ENCODE peak calls at places on chromosome 9, in four cellular contexts. U, M, R and W are unnamed samples.

GRCh38 chr9:4315582-4316215 is 15.8 kb upstream of the GLIS3 start:
- DNase-seq in U (peak; percentile 76), M (peak; percentile 56), R (peak; percentile 77), W (peak; percentile 89)

GRCh38 chr9:86902606-86903460 is 44.5 kb downstream of the GAS1 start:
- DNase-seq in U (peak; percentile 26), M (no peak), R (no peak), W (no peak)

GRCh38 chr9:97470076-97470475 is 31.4 kb upstream of the TMOD1 start:
- DNase-seq in U (peak; percentile 37), M (no peak), R (no peak), W (no peak)

GRCh38 chr9:69472101-69472625 is 147.1 kb downstream of the ENTREP1 start:
- DNase-seq in U (peak; percentile 46), M (no peak), R (no peak), W (no peak)

GRCh38 chr9:109277451-109277850 is 43.4 kb downstream of the EPB41L4B start:
- DNase-seq in U (no peak), M (no peak), R (no peak), W (no peak)

GRCh38 chr9:75063556-75064305 is 24.2 kb downstream of the NMRK1 start:
- DNase-seq in U (no peak), M (no peak), R (peak; percentile 25), W (no peak)

GRCh38 chr9:90105793-90106192 is 501.0 kb downstream of the GADD45G start:
- DNase-seq in U (no peak), M (no peak), R (no peak), W (no peak)

GRCh38 chr9:115847245-115847644 is 306.3 kb upstream of the PAPPA start:
- DNase-seq in U (no peak), M (no peak), R (peak; percentile 69), W (peak; percentile 75)

GRCh38 chr9:101626295-101626694 is 31.5 kb upstream of the PPP3R2 start:
- DNase-seq in U (no peak), M (no peak), R (no peak), W (no peak)

GRCh38 chr9:91192785-91193657 is 168.7 kb downstream of the AUH start:
- DNase-seq in U (peak; percentile 75), M (no peak), R (peak; percentile 100), W (peak; percentile 99)
- TF ChIP-seq CTCF in U (peak; percentile 29), M (no peak), R (no peak), W (peak; percentile 8)

GRCh38 chr9:134487066-134487710 is 154.4 kb upstream of the COL5A1 start:
- DNase-seq in U (no peak), M (no peak), R (no peak), W (no peak)

GRCh38 chr9:134486127-134486995 is 155.2 kb upstream of the COL5A1 start:
- DNase-seq in U (no peak), M (no peak), R (no peak), W (no peak)

GRCh38 chr9:134489621-134490380 is 151.8 kb upstream of the COL5A1 start:
- DNase-seq in U (peak; percentile 17), M (no peak), R (no peak), W (no peak)

GRCh38 chr9:134488901-134489280 is 152.7 kb upstream of the COL5A1 start:
- DNase-seq in U (peak; percentile 34), M (no peak), R (no peak), W (no peak)

DNA sequence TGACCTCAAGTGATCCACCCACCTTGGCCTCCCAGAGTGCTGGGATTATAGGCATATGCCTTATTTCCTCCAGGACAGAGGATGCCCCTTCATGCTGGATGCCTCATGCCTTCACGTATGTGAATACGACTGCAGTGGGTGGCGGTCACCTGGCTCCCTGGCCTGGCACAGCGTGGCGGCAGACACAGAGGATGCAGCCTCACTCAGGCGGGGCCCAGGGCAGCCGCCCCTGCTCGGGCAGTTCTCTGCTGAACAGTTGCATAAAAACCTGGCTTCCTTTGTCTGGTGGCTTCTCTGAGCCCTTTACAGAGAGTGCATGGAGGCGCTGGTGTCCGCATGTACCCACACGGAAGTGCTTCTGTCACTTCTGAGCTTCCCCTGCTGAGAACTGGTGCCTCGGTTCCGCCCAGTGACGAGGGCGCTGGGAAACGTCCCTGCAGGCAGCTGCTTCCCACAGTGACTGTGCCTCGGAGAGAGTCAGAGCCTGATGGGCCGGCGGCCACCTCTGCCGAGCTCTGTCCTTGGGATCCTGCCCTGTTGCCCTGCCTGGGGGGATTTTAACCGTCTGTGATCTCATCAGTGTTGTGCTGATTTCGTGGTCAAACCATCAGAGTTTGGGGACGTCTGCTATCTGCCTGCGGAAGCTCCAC is 153.2 kb upstream of the COL5A1 start:
- DNase-seq in U (no peak), M (no peak), R (no peak), W (no peak)
- H3K4me3 ChIP-seq in U (no peak overlapping the region), M (no peak overlapping the region), R (no peak overlapping the region), W (no peak overlapping the region)

DNA sequence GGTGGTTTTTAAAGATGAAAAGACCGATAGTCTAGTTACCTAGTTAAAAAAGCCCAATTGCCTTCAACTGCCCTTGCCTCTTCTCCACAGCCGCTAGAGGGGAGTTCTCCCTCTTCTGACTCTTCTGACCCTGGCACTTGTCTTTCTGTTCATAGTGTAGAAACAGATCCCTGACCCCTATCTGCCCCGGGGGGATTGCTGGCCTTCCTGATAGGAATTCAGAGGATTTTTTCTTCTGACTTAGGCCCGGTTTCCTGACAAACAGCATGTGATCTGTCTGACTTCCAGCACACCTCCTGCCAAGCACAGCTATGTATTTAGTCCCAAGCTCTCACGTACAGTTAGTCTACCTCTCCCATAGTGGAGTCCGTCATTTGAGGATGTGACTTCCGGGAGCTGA is 5.0 kb upstream of the TMEM268 start:
- DNase-seq in U (peak; percentile 30), M (no peak), R (no peak), W (peak; percentile 25)
- TF ChIP-seq CTCF in U (no peak), M (no peak), R (no peak), W (no peak)

DNA sequence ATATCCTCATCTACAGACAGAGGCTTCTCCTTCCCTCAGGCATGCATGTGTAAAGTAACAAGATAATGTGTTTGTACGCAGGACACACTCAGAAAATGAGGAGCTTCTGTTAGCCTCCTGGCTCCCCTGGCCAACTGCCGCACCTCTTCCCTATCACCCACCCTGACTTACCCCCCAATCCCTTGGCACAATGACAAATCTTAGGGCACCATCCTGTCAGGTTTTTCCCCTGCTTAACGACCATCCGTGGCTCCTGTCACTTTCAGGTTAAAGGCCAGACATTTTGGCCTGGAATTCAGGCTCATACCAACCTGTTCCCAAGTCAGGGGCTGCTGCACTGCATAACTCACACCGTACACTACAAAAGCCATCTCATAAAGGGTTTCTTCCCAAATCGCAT is 7.4 kb upstream of the AKNA start:
- DNase-seq in U (peak; percentile 57), M (no peak), R (no peak), W (no peak)
- H3K4me3 ChIP-seq in U (no peak overlapping the region), M (no peak overlapping the region), R (no peak overlapping the region), W (no peak overlapping the region)

GRCh38 chr9:111038336-111039202 is at the start of gene LPAR1:
- DNase-seq in U (peak; percentile 84), M (no peak), R (peak; percentile 76), W (peak; percentile 58)

GRCh38 chr9:111036068-111036789 is 2.0 kb downstream of the LPAR1 start:
- DNase-seq in U (peak; percentile 69), M (no peak), R (peak; percentile 75), W (peak; percentile 60)

GRCh38 chr9:111039203-111039907 is 1.1 kb upstream of the LPAR1 start:
- DNase-seq in U (no peak), M (no peak), R (no peak), W (no peak)

GRCh38 chr9:111036946-111037743 is 1.1 kb downstream of the LPAR1 start:
- DNase-seq in U (peak; percentile 17), M (no peak), R (peak; percentile 58), W (peak; percentile 53)

GRCh38 chr9:111037744-111038335 is 430 bp downstream of the LPAR1 start:
- DNase-seq in U (peak; percentile 86), M (no peak), R (peak; percentile 31), W (peak; percentile 28)
- TF ChIP-seq CTCF in U (peak; percentile 24), M (no peak), R (peak; percentile 10), W (no peak)

GRCh38 chr9:35790385-35791291 is 753 bp upstream of the NPR2 start:
- DNase-seq in U (peak; percentile 92), M (no peak), R (peak; percentile 90), W (peak; percentile 93)
- H3K4me3 ChIP-seq in U (no peak overlapping the region), M (no peak overlapping the region), R (no peak overlapping the region), W (no peak overlapping the region)

DNA sequence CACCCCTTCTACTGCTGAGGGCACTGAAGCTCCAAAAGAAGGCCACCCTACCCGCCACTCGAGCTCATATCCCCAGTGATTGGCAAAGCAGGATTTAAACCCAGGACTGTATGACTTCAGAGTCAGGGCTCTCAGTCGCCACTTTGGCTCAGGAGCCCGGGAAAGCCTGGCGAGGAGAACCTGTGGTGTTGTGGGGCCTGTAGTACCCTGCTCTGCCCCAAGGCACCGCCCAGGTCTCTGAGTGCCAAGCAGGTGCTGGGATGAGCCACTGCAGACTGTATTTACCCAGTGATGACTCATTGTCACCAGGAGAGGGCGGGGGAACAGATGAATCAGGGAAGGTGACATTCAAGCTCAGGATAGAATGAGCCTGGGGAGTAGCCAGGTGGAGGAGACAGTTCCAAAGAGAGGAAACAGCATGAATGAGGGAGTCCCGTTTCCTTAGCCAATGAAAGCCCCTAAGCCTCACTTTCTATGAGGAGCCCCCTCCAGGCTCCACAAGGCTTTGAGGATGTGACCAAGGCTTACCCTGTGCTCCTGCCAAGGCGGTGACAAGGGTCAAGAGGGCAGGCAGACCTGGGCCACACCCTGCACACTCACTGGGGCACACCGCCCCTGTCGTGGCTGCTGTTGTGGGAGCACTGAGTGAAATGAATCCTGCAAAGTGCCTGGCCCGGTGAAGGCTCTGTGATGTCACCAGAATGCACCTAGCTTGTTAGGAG is 17.8 kb upstream of the DPM2 start:
- DNase-seq in U (peak; percentile 79), M (peak; percentile 98), R (no peak), W (no peak)
- TF ChIP-seq CTCF in U (no peak), M (peak; percentile 50), R (no peak), W (no peak)

DNA sequence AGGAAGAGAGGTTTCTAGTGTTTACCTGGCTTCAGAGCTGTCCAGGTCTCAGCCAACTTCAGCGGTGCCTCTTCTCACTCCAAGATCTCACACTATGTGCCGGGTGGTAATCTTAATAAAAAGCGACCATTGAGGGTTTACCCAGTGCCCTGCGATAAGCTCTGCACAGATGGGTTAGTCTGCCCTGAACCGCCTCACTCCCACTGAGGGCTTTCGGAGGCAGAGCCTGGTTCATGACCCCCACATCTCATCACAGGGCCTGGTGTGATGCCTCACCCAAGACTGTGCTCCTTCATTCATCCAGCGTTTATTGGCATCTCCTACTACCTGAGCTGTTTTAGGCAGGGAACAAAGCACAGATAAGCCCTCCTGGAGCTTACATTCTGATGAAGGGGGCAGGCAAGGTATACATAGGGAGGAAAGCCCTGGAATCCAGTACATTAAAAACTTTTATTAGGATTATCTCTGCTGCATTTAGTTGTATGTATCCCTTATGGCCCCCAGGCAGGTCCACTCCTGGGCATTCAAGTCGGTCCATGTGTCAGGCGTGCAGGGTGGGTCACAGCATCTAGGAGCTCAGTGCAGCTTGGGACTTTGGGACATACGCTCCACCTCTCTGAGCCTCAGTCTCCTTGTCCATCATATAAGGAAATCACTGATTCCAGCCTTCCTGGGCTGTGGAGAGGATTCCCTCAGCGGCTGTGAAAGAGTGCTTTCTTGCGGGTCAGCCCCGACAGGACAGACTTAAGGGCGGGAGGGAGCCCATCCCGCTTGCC is 613 bp upstream of the COL15A1 start:
- DNase-seq in U (peak; percentile 17), M (no peak), R (no peak), W (no peak)
- H3K4me3 ChIP-seq in U (peak overlapping the region; percentile 60), M (no peak overlapping the region), R (no peak overlapping the region), W (no peak overlapping the region)